ENCODE peak calls at places on chromosome 11, in nine cellular contexts. P, G, T, C, D, S, J, N and F are unnamed samples.

GRCh38 chr11:95092549-95093324 is 3.1 kb downstream of the ENDOD1 start:
- DNase-seq in T (peak; percentile 92), N (peak; percentile 63), C (peak; percentile 41), P (peak; percentile 78), G (peak; percentile 85), D (peak; percentile 63), J (no peak), S (peak; percentile 40), F (peak; percentile 77)

GRCh38 chr11:74086242-74086884 is 77.5 kb upstream of the UCP3 start:
- DNase-seq in D (peak; percentile 23), S (peak; percentile 48), N (no peak), T (no peak), G (no peak), P (no peak), J (no peak), C (no peak), F (peak; percentile 24)

GRCh38 chr11:114524122-114524521 is 35.6 kb downstream of the NXPE1 start:
- DNase-seq in P (no peak), C (no peak), N (no peak), T (no peak), D (no peak), J (no peak), G (no peak), S (no peak), F (no peak)

GRCh38 chr11:69573751-69574382 is 67.1 kb upstream of the CCND1 start:
- DNase-seq in S (no peak), D (no peak), N (no peak), C (no peak), G (no peak), P (peak; percentile 45), J (no peak), T (no peak), F (no peak)

GRCh38 chr11:79101736-79102135 is 339.1 kb downstream of the TENM4 start:
- DNase-seq in N (no peak), J (no peak), T (no peak), G (no peak), C (no peak), S (no peak), D (no peak), P (no peak), F (no peak)

GRCh38 chr11:66467034-66467659 is 442 bp downstream of the PELI3 start:
- DNase-seq in N (peak; percentile 50), C (peak; percentile 73), T (peak; percentile 43), D (no peak), J (peak; percentile 33), S (no peak), G (no peak), P (peak; percentile 79), F (no peak)

GRCh38 chr11:116353517-116353916 is 419.3 kb downstream of the BUD13 start:
- DNase-seq in C (no peak), P (no peak), T (no peak), J (no peak), D (no peak), G (no peak), N (no peak), S (no peak), F (no peak)

GRCh38 chr11:130592056-130592455 is 143.6 kb downstream of the ADAMTS15 start:
- DNase-seq in D (peak; percentile 55), J (no peak), S (no peak), C (no peak), T (peak; percentile 53), N (no peak), G (no peak), P (peak; percentile 67), F (peak; percentile 32)

GRCh38 chr11:119683783-119684182 is 45.2 kb downstream of the NECTIN1 start:
- DNase-seq in C (no peak), S (no peak), N (no peak), G (no peak), P (no peak), T (peak; percentile 63), J (no peak), D (no peak), F (no peak)

GRCh38 chr11:64744544-64745218 is 739 bp upstream of the RASGRP2 start:
- DNase-seq in D (no peak), S (peak; percentile 88), N (no peak), C (no peak), J (no peak), T (no peak), P (no peak), G (no peak), F (no peak)

DNA sequence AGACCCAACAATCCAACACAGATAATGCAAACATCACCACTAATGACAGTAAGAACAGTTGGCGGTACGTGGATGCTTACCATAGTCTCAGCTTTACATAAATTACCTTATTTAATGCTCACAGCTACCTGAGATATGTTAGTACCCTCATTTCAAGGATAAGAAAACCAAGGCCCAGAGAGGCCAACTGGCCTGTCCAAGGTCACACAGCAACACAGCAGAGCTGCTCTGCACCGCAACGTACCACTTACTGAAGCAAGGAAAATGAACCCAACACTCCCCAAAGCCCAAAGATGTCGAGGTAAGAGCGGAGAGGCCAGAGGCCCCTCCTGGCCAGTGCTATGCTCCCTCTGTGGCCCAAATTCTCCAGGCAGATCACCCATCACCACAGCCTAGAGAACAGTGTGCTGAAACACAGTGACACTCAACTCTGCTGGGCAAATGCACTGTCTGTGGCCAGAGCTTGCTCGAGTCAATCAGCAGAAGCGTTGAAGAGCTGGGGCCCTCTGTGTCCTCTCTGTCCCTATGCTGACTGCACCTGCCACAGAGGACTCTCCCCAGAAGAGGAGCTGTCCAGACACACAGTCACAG is 14.0 kb downstream of the SHANK2 start:
- DNase-seq in G (no peak), T (no peak), C (no peak), J (no peak), P (no peak), D (no peak), N (no peak), S (no peak), F (no peak)
- H3K4me2 ChIP-seq in G (no peak overlapping the region), T (no peak overlapping the region), C (no peak overlapping the region), J (no peak overlapping the region), P (no peak overlapping the region), D (no peak overlapping the region), N (no peak overlapping the region), S (no peak overlapping the region), F (no peak overlapping the region)

GRCh38 chr11:4454031-4454430 is 4.9 kb downstream of the OR52K2 start:
- DNase-seq in N (no peak), G (no peak), J (no peak), P (no peak), T (no peak), D (no peak), S (no peak), C (no peak), F (peak; percentile 4)
- H3K4me2 ChIP-seq in N (no peak overlapping the region), G (no peak overlapping the region), J (no peak overlapping the region), P (no peak overlapping the region), T (no peak overlapping the region), D (no peak overlapping the region), S (no peak overlapping the region), C (no peak overlapping the region), F (no peak overlapping the region)

DNA sequence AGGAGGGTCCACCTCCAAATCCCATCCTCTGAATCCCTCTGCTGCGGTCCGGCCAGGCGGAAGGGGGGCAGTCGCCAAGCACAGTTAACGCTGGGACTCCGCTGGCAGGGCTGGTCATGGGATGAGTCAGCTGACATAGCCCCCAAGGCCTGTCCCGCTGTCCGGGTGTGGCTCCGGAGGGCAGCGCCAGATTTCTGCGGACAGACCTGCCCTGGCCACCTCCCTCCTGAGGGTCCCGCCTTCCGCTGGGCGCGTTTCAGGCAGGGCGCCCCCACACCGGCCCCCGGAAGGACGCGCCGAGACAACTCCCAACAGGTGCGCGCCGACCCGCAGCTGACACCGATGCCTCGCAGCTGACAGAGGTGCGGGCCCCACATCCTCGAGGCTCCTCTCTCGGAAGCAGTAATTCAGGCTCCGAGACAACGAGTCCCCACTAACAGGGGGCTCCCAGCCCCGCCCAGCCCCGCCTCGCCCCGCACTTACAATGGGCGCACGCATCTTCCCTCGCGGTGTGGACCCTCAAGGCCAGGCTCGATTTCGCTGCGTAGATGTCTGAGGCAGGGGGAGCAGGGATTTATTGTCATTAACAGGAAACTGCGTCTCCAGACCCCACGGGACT is 607 bp downstream of the PLAAT3 start:
- DNase-seq in N (peak; percentile 74), J (no peak), C (peak; percentile 36), G (no peak), P (peak; percentile 38), S (peak; percentile 32), T (peak; percentile 34), D (no peak), F (no peak)
- H3K4me2 ChIP-seq in N (peak overlapping the region; percentile 62), J (peak overlapping the region; percentile 99), C (peak overlapping the region; percentile 88), G (peak overlapping the region; percentile 61), P (peak overlapping the region; percentile 81), S (peak overlapping the region; percentile 69), T (peak overlapping the region; percentile 92), D (peak overlapping the region; percentile 97), F (peak overlapping the region; percentile 88)

DNA sequence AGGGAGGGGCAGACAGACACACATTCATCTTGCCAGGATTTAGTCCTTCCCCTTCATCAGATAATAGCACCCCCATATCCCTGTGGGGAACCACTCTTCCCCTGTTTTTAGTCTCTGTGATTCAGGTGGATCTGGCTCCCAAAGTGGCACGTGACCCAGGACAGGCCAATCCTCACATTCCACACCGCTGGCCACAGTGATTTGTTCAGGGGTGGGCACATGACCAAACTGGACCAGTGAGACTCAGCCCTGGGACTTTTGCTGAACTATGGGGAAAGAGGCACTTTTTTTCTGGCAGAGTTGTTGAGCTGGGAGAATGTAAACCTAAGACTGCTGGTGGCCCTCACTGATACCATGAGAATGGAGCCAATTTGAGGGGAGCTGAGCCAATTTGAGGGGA is 19.1 kb upstream of the KCNJ11 start:
- DNase-seq in J (no peak), S (no peak), G (no peak), P (no peak), C (no peak), D (no peak), T (no peak), N (no peak), F (no peak)
- H3K4me2 ChIP-seq in J (no peak overlapping the region), S (no peak overlapping the region), G (no peak overlapping the region), P (no peak overlapping the region), C (no peak overlapping the region), D (no peak overlapping the region), T (no peak overlapping the region), N (no peak overlapping the region), F (no peak overlapping the region)

DNA sequence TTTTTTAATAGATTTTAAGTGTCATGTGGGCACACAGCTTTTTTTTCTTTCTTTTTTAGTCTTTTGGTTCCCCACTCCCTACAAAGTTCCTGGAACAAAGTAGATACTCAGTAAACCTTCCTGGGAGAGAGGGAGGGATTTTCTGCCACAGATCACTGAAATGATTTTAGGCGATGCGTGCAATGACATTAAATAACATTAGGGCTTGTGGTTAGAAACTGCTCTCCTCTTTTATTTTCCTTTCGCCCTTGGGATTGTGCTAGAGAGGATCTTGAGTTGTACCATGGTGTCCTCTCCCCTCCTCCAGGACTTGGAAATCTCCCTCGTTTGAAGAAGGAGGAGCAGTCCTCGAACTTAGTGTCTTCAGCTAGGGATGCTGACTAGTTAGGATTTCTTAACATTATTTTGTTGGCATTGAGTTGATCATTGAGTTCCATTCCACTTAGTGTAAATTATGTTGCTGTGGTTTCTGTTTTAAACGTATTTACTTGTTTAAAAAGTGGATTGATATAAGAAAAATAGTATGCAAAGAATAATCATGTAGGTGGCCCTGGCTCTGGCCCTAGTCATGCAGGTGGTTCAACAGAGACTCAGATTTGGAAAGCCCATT is 88.4 kb downstream of the TRAF6 start:
- DNase-seq in J (no peak), D (peak; percentile 38), P (peak; percentile 74), T (no peak), C (no peak), G (no peak), N (no peak), S (no peak), F (peak; percentile 15)
- H3K4me2 ChIP-seq in J (no peak overlapping the region), D (peak overlapping the region; percentile 66), P (peak overlapping the region; percentile 75), T (peak overlapping the region; percentile 72), C (peak overlapping the region; percentile 63), G (no peak overlapping the region), N (no peak overlapping the region), S (no peak overlapping the region), F (no peak overlapping the region)